ENCODE peak calls at places on chromosome 12, in five cellular contexts. J is cardiac muscle cell, Y is IMR-90, S is lung, U is breast epithelium. C is an unnamed sample. For H3K27me3, the result is how much of the 10 kb centered on the place peaks cover.

GRCh38 chr12:64621257-64621942 is 11.1 kb downstream of the RASSF3 start:
- DNase-seq in J (no peak), Y (peak), S (no peak), U (no peak), C (no peak)

GRCh38 chr12:128789356-128789929 is 34.3 kb downstream of the SLC15A4 start:
- DNase-seq in J (no peak), Y (no peak), S (no peak), U (no peak), C (no peak)

GRCh38 chr12:75699728-75700496 is 188.5 kb upstream of the KRR1 start:
- DNase-seq in J (peak), Y (peak), S (no peak), U (no peak), C (no peak)

GRCh38 chr12:89453579-89453978 is 71.0 kb downstream of the GALNT4 start:
- DNase-seq in J (no peak), Y (peak), S (no peak), U (no peak), C (no peak)

GRCh38 chr12:109617496-109617895 is 43.9 kb downstream of the MVK start:
- DNase-seq in J (no peak), Y (no peak), S (no peak), U (no peak), C (no peak)

GRCh38 chr12:6884539-6884938 is 11.4 kb upstream of the SPSB2 start:
- DNase-seq in J (no peak), Y (no peak), S (no peak), U (no peak), C (no peak)

GRCh38 chr12:108515916-108516315 is 839 bp downstream of the FICD start:
- DNase-seq in J (no peak), Y (no peak), S (no peak), U (no peak), C (peak)

GRCh38 chr12:43976027-43976426 is 140.1 kb downstream of the TMEM117 start:
- DNase-seq in J (no peak), Y (peak), S (no peak), U (no peak), C (no peak)

GRCh38 chr12:65748332-65748731 is 76.0 kb upstream of the HMGA2 start:
- DNase-seq in J (no peak), Y (no peak), S (no peak), U (no peak), C (no peak)

GRCh38 chr12:15796493-15797141 is 7.4 kb upstream of the EPS8 start:
- DNase-seq in J (no peak), Y (peak), S (no peak), U (no peak), C (no peak)

GRCh38 chr12:63911336-63911735 is 66.8 kb downstream of the SRGAP1 start:
- DNase-seq in J (peak), Y (no peak), S (no peak), U (no peak), C (no peak)

GRCh38 chr12:550473-551260 is 90.9 kb downstream of the B4GALNT3 start:
- DNase-seq in J (no peak), Y (no peak), S (no peak), U (no peak), C (peak)

GRCh38 chr12:13241833-13242232 is 45.3 kb downstream of the EMP1 start:
- DNase-seq in J (no peak), Y (peak), S (no peak), U (no peak), C (no peak)

GRCh38 chr12:92078167-92079053 is 67.2 kb downstream of the BTG1 start:
- DNase-seq in J (no peak), Y (peak), S (no peak), U (no peak), C (no peak)

GRCh38 chr12:115375188-115375991 is 691.4 kb upstream of the TBX3 start:
- DNase-seq in J (no peak), Y (peak), S (no peak), U (no peak), C (no peak)

GRCh38 chr12:64611430-64612286 is 1.4 kb downstream of the RASSF3 start:
- DNase-seq in J (peak), Y (peak), S (peak), U (peak), C (peak)

GRCh38 chr12:65495233-65495632 is 216.8 kb downstream of the MSRB3 start:
- DNase-seq in J (no peak), Y (peak), S (no peak), U (no peak), C (no peak)

GRCh38 chr12:25054783-25055144 is 105.9 kb upstream of the BCAT1 start:
- DNase-seq in J (no peak), Y (peak), S (no peak), U (no peak), C (no peak)

GRCh38 chr12:68733661-68734071 is 12.3 kb upstream of the SLC35E3 start:
- DNase-seq in J (no peak), Y (peak), S (no peak), U (no peak), C (no peak)

GRCh38 chr12:96445743-96446655 is 43.4 kb upstream of the CFAP54 start:
- DNase-seq in J (no peak), Y (peak), S (no peak), U (no peak), C (no peak)

GRCh38 chr12:78671295-78671694 is 193.3 kb upstream of the SYT1 start:
- DNase-seq in J (no peak), Y (peak), S (no peak), U (no peak), C (no peak)

GRCh38 chr12:110312581-110313360 is 31.7 kb downstream of the ATP2A2 start:
- DNase-seq in J (no peak), Y (peak), S (no peak), U (no peak), C (no peak)

DNA sequence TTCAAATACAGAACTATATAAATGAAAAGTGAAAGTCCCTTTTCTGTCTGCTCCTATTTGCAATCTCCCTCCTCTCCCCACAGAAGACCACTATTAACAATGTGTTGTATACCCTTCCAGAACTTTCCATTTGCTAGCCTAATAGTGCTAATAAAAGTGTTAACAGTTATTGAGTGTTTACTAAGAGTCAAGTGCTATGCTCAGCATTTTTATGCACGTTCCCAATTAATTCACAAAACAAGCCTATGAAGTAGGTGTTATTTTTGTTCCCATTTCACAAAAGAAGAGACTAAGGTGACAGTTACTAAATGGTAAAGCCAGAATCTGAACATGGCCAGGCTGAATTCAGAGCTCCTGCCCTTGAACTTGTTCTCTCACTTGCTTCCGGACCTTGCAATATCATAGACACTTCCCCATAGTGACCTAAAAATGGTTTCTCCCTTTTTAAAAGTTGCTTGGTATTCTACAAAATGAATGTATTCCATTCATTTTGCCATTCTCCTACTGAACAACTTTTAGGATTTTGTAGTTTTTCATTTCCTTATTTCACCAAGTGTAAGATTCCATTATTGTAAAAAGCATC is 1.6 kb upstream of the PRKAB1 start:
- DNase-seq in J (no peak), Y (no peak), S (no peak), U (no peak), C (no peak)
- H3K4me3 ChIP-seq in J (no peak), Y (no peak), S (no peak), U (no peak), C (no peak)

GRCh38 chr12:100718212-100718611 is 76.4 kb upstream of the ANO4 start:
- DNase-seq in J (peak), Y (no peak), S (no peak), U (no peak), C (no peak)

GRCh38 chr12:100716949-100717732 is 77.4 kb upstream of the ANO4 start:
- DNase-seq in J (peak), Y (no peak), S (no peak), U (no peak), C (peak)

GRCh38 chr12:100716658-100716948 is 78.0 kb upstream of the ANO4 start:
- DNase-seq in J (no peak), Y (no peak), S (no peak), U (no peak), C (no peak)

GRCh38 chr12:100717733-100718067 is 76.9 kb upstream of the ANO4 start:
- DNase-seq in J (peak), Y (no peak), S (no peak), U (no peak), C (no peak)

GRCh38 chr12:100715976-100716657 is 78.5 kb upstream of the ANO4 start:
- DNase-seq in J (no peak), Y (no peak), S (no peak), U (no peak), C (peak)
- H3K27me3 ChIP-seq in J (half or more), Y (under half), S (under half), U (under half), C (half or more)

DNA sequence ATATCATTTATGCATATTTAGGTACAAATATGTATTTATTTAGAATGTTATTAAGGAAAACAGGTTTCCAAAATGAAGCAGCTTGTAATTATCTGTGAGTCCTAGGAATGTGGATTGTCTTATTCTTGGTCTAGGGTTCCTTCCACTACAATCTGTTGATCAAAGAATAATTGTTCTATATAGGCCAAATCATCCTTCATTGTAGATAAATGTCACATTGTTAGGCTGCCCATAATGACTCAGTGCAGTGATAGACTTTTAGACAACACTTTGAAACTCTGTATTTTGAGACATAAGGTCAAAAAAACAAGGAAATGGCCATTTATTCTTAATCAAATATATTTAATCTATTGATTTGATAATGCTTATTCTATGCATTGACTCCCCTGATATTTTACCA is 283.0 kb downstream of the ACSS3 start:
- DNase-seq in J (no peak), Y (no peak), S (no peak), U (no peak), C (no peak)
- H3K4me3 ChIP-seq in J (no peak), Y (no peak), S (no peak), U (no peak), C (no peak)

GRCh38 chr12:2291947-2292346 is 239.2 kb downstream of the CACNA1C start:
- DNase-seq in J (peak), Y (no peak), S (no peak), U (no peak), C (no peak)
- H3K27me3 ChIP-seq in J (under half), Y (under half), S (under half), U (under half), C (under half)

DNA sequence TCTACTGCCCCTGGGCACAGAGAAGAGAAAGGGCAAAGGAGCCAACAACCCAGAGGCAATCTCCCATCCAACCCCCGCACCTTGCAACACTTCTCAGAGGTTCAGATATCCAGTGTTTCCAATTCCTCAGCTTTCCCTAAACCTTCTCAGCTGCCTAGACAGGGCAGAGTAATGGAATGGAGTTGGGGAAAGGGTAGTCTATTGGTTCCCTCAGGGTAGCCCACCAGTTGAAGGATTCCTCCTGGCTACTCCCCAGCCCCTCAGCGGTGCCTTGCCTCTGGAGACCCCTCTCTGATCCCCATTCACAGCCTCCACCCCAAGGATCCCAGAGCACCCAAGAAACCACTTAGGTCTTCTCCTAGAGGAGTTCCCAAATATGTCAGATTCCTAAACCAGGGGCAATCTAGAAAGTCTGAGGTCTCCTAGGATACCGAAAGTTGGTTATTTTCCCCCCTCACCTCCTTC is 516 bp downstream of the NFE2 start:
- DNase-seq in J (no peak), Y (no peak), S (no peak), U (no peak), C (no peak)
- H3K4me3 ChIP-seq in J (peak), Y (no peak), S (no peak), U (peak), C (peak)

GRCh38 chr12:113466770-113467153 is 4.9 kb downstream of the LHX5 start:
- DNase-seq in J (no peak), Y (no peak), S (no peak), U (no peak), C (no peak)

GRCh38 chr12:113467154-113467513 is 4.5 kb downstream of the LHX5 start:
- DNase-seq in J (peak), Y (no peak), S (no peak), U (no peak), C (no peak)

GRCh38 chr12:113468365-113469223 is 3.1 kb downstream of the LHX5 start:
- DNase-seq in J (peak), Y (no peak), S (no peak), U (no peak), C (no peak)

GRCh38 chr12:113469224-113469652 is 2.4 kb downstream of the LHX5 start:
- DNase-seq in J (no peak), Y (no peak), S (no peak), U (no peak), C (no peak)

DNA sequence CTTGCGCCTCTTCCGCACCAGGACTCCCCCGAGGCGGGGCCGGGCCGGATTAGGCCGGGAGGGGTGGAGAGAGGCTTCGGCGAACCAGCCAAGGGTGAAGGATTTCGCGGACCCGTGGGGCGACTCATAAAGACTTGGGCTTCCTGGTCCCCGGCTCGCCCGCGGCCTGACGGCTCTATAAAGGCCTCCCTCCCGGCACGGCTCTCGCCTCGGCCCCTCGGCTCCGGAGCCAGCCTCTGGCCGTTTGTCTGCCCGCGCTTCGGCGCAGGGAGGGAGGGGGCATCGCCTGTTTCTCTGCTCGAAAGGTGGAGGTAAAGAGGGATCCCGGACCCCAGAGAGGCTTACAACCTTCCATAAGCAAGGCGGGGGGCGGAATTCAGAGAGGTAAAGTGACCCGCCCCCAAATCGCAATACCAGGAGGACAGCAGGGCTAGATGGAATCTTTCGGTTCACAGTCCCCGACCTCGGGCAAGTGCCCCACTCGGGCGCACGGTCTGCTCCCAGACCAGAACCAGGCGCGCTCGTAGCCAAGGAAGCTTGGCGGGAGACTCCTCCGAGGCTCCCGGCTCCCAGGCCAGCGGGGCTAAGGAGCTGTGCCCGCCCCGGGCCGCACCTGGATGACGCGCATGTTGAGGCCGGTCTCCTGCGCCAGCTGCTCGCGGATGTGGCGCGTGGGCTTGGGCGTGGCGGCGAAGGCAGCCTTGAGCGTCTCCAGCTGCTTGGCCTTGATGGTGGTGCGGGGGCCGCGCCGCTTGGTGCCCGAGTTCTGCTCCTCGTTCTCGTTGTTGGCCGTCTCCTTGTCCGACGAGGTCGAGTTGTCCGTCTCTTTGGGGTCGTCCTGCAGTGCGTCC is 3.9 kb downstream of the LHX5 start:
- DNase-seq in J (peak), Y (no peak), S (no peak), U (no peak), C (no peak)
- H3K27me3 ChIP-seq in J (half or more), Y (half or more), S (under half), U (under half), C (under half)

DNA sequence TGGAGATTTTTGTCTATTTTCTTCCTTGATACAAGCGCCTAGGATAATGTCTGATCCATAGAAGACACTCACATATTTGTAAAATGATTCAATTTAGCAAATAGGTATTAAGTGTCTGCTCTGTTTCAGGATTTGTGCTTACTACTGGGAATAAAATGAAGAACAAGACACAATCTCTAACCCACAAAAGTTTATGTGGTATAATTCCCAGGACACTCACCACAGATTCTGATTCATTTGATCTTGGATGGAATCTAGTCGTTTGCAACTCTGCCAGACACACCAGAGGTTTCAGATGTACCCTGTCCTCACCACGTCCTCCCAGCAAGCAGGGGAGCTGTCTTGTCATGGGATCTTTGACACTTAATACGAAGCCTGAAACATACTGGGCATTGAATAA is 208.3 kb downstream of the LRIG3 start:
- DNase-seq in J (no peak), Y (peak), S (no peak), U (no peak), C (no peak)
- H3K4me3 ChIP-seq in J (no peak), Y (no peak), S (no peak), U (no peak), C (no peak)

GRCh38 chr12:4911316-4911994 is 1.8 kb downstream of the KCNA1 start:
- DNase-seq in J (no peak), Y (no peak), S (no peak), U (no peak), C (no peak)

GRCh38 chr12:4908694-4909396 is 860 bp upstream of the KCNA1 start:
- DNase-seq in J (peak), Y (no peak), S (no peak), U (no peak), C (no peak)

GRCh38 chr12:4909734-4910501 is at the start of gene KCNA1:
- DNase-seq in J (peak), Y (no peak), S (no peak), U (no peak), C (no peak)

GRCh38 chr12:4910502-4911315 is 1.0 kb downstream of the KCNA1 start:
- DNase-seq in J (no peak), Y (no peak), S (no peak), U (no peak), C (no peak)

GRCh38 chr12:4909397-4909733 is 340 bp upstream of the KCNA1 start:
- DNase-seq in J (no peak), Y (no peak), S (no peak), U (no peak), C (no peak)
- H3K27me3 ChIP-seq in J (half or more), Y (under half), S (under half), U (under half), C (half or more)

GRCh38 chr12:98645572-98646067 is 530 bp downstream of the APAF1 start:
- DNase-seq in J (peak), Y (no peak), S (peak), U (no peak), C (no peak)
- H3K4me3 ChIP-seq in J (peak), Y (peak), S (peak), U (peak), C (peak)